ENCODE peak calls at places on chromosome 19, in five cellular contexts. One of them, this sample, is unnamed. For H3K9me3 and H3K4me1, the result is how much of the 10 kb centered on the place peaks cover.

GRCh38 chr19:34497112-34497805 is 15.7 kb downstream of the WTIP start:
- DNase-seq in upper lobe of left lung: no peak
- DNase-seq in Panc1: no peak
- DNase-seq in tibial nerve: no peak
- DNase-seq in left ventricle myocardium inferior: no peak
- DNase-seq in this sample: no peak

GRCh38 chr19:57648336-57649003 is 15.5 kb downstream of the ZNF211 start:
- DNase-seq in left ventricle myocardium inferior: no peak
- DNase-seq in upper lobe of left lung: no peak
- DNase-seq in tibial nerve: no peak
- DNase-seq in Panc1: no peak
- DNase-seq in this sample: no peak

GRCh38 chr19:48611872-48612271 is 3.0 kb downstream of the FAM83E start:
- DNase-seq in tibial nerve: no peak
- DNase-seq in left ventricle myocardium inferior: no peak
- DNase-seq in Panc1: no peak
- DNase-seq in upper lobe of left lung: peak
- DNase-seq in this sample: no peak

GRCh38 chr19:30668521-30669155 is 296.5 kb downstream of the ZNF536 start:
- DNase-seq in upper lobe of left lung: peak
- DNase-seq in Panc1: no peak
- DNase-seq in tibial nerve: no peak
- DNase-seq in left ventricle myocardium inferior: no peak
- DNase-seq in this sample: no peak

GRCh38 chr19:34180273-34180672 is 8.0 kb downstream of the LSM14A start:
- DNase-seq in tibial nerve: no peak
- DNase-seq in Panc1: no peak
- DNase-seq in left ventricle myocardium inferior: no peak
- DNase-seq in upper lobe of left lung: no peak
- DNase-seq in this sample: no peak

GRCh38 chr19:40605201-40605971 is 4.2 kb downstream of the LTBP4 start:
- DNase-seq in left ventricle myocardium inferior: peak
- DNase-seq in Panc1: no peak
- DNase-seq in upper lobe of left lung: peak
- DNase-seq in tibial nerve: peak
- DNase-seq in this sample: peak

GRCh38 chr19:42290523-42291436 is 11.2 kb upstream of the PRR19 start:
- DNase-seq in left ventricle myocardium inferior: no peak
- DNase-seq in upper lobe of left lung: peak
- DNase-seq in Panc1: no peak
- DNase-seq in tibial nerve: no peak
- DNase-seq in this sample: peak

GRCh38 chr19:16893686-16893990 is 4.8 kb downstream of the F2RL3 start:
- DNase-seq in Panc1: no peak
- DNase-seq in left ventricle myocardium inferior: no peak
- DNase-seq in upper lobe of left lung: peak
- DNase-seq in tibial nerve: no peak
- DNase-seq in this sample: no peak

GRCh38 chr19:30052122-30053075 is 110.4 kb downstream of the URI1 start:
- DNase-seq in upper lobe of left lung: no peak
- DNase-seq in left ventricle myocardium inferior: no peak
- DNase-seq in tibial nerve: no peak
- DNase-seq in Panc1: no peak
- DNase-seq in this sample: no peak

GRCh38 chr19:3785464-3785937 is 680 bp downstream of the MATK start:
- DNase-seq in tibial nerve: no peak
- DNase-seq in upper lobe of left lung: no peak
- DNase-seq in left ventricle myocardium inferior: no peak
- DNase-seq in Panc1: no peak
- DNase-seq in this sample: peak

GRCh38 chr19:41589371-41589770 is 13.4 kb downstream of the CEACAM21 start:
- DNase-seq in Panc1: no peak
- DNase-seq in left ventricle myocardium inferior: no peak
- DNase-seq in tibial nerve: no peak
- DNase-seq in upper lobe of left lung: no peak
- DNase-seq in this sample: no peak

GRCh38 chr19:18456279-18456678 is 18.3 kb upstream of the ISYNA1 start:
- DNase-seq in upper lobe of left lung: no peak
- DNase-seq in tibial nerve: no peak
- DNase-seq in left ventricle myocardium inferior: no peak
- DNase-seq in Panc1: no peak
- DNase-seq in this sample: no peak

GRCh38 chr19:7570761-7571160 is 24.9 kb upstream of the CAMSAP3 start:
- DNase-seq in tibial nerve: no peak
- DNase-seq in upper lobe of left lung: no peak
- DNase-seq in Panc1: no peak
- DNase-seq in left ventricle myocardium inferior: no peak
- DNase-seq in this sample: no peak

GRCh38 chr19:17718467-17718987 is 753 bp upstream of the MAP1S start:
- DNase-seq in Panc1: no peak
- DNase-seq in upper lobe of left lung: no peak
- DNase-seq in tibial nerve: no peak
- DNase-seq in left ventricle myocardium inferior: no peak
- DNase-seq in this sample: no peak

GRCh38 chr19:13162749-13163608 is 12.8 kb downstream of the IER2 start:
- DNase-seq in left ventricle myocardium inferior: peak
- DNase-seq in upper lobe of left lung: peak
- DNase-seq in tibial nerve: peak
- DNase-seq in Panc1: no peak
- DNase-seq in this sample: peak

GRCh38 chr19:15101479-15102082 is 5.6 kb upstream of the SYDE1 start:
- DNase-seq in upper lobe of left lung: no peak
- DNase-seq in left ventricle myocardium inferior: no peak
- DNase-seq in tibial nerve: no peak
- DNase-seq in Panc1: peak
- DNase-seq in this sample: peak

GRCh38 chr19:13795595-13796300 is 505 bp downstream of the ZSWIM4 start:
- DNase-seq in upper lobe of left lung: no peak
- DNase-seq in Panc1: no peak
- DNase-seq in tibial nerve: no peak
- DNase-seq in left ventricle myocardium inferior: no peak
- DNase-seq in this sample: no peak

GRCh38 chr19:12015015-12015752 is 20.3 kb downstream of the ZNF433 start:
- DNase-seq in left ventricle myocardium inferior: no peak
- DNase-seq in tibial nerve: no peak
- DNase-seq in Panc1: no peak
- DNase-seq in upper lobe of left lung: no peak
- DNase-seq in this sample: no peak

GRCh38 chr19:12015753-12016116 is 19.7 kb downstream of the ZNF433 start:
- DNase-seq in Panc1: no peak
- DNase-seq in upper lobe of left lung: no peak
- DNase-seq in tibial nerve: no peak
- DNase-seq in left ventricle myocardium inferior: no peak
- DNase-seq in this sample: no peak
- H3K9me3 ChIP-seq in Panc1: under half
- H3K9me3 ChIP-seq in upper lobe of left lung: half or more
- H3K9me3 ChIP-seq in tibial nerve: under half
- H3K9me3 ChIP-seq in left ventricle myocardium inferior: half or more
- H3K9me3 ChIP-seq in this sample: under half

DNA sequence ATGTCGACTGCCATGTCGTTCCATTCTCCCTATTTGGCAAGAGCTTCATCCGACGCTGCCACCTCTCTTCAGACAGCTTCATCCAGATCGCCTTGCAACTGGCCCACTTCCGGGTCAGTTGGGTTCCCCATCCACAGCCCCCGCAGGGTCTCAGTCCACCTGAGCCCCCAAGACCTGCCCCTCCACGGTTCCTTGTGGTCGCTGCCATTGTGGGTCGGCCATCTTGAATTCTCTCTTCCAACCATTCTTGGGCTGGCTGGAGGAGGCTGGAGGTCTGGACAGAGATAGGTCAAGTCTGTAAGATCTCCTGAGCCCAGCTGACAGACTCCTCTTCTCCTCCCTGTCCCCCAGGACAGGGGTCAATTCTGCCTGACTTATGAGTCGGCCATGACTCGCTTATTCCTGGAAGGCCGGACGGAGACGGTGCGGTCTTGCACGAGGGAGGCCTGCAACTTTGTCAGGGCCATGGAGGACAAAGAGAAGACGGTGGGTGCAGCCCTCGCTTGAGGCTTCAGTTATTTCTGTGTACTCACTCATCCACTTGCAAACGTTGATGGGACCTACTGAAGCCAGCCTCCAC is 19.5 kb downstream of the CPT1C start:
- DNase-seq in upper lobe of left lung: no peak
- DNase-seq in Panc1: no peak
- DNase-seq in tibial nerve: no peak
- DNase-seq in left ventricle myocardium inferior: no peak
- DNase-seq in this sample: no peak
- H3K27ac ChIP-seq in upper lobe of left lung: no peak
- H3K27ac ChIP-seq in Panc1: no peak
- H3K27ac ChIP-seq in tibial nerve: no peak
- H3K27ac ChIP-seq in left ventricle myocardium inferior: no peak
- H3K27ac ChIP-seq in this sample: no peak

GRCh38 chr19:46350758-46351159 is 3.9 kb downstream of the PPP5C start:
- DNase-seq in Panc1: no peak
- DNase-seq in left ventricle myocardium inferior: no peak
- DNase-seq in tibial nerve: no peak
- DNase-seq in upper lobe of left lung: no peak
- DNase-seq in this sample: no peak
- H3K4me1 ChIP-seq in Panc1: under half
- H3K4me1 ChIP-seq in left ventricle myocardium inferior: half or more
- H3K4me1 ChIP-seq in tibial nerve: under half
- H3K4me1 ChIP-seq in upper lobe of left lung: under half
- H3K4me1 ChIP-seq in this sample: half or more

GRCh38 chr19:56423985-56424353 is 19.8 kb downstream of the ZNF583 start:
- DNase-seq in left ventricle myocardium inferior: no peak
- DNase-seq in tibial nerve: no peak
- DNase-seq in upper lobe of left lung: no peak
- DNase-seq in Panc1: no peak
- DNase-seq in this sample: no peak
- H3K9me3 ChIP-seq in left ventricle myocardium inferior: half or more
- H3K9me3 ChIP-seq in tibial nerve: half or more
- H3K9me3 ChIP-seq in upper lobe of left lung: half or more
- H3K9me3 ChIP-seq in Panc1: half or more
- H3K9me3 ChIP-seq in this sample: half or more

GRCh38 chr19:19517235-19517619 is 1.2 kb downstream of the NDUFA13 start:
- DNase-seq in upper lobe of left lung: no peak
- DNase-seq in left ventricle myocardium inferior: no peak
- DNase-seq in tibial nerve: no peak
- DNase-seq in Panc1: no peak
- DNase-seq in this sample: no peak
- H3K27ac ChIP-seq in upper lobe of left lung: no peak
- H3K27ac ChIP-seq in left ventricle myocardium inferior: no peak
- H3K27ac ChIP-seq in tibial nerve: no peak
- H3K27ac ChIP-seq in Panc1: peak
- H3K27ac ChIP-seq in this sample: no peak

GRCh38 chr19:46032597-46033025 is 8.2 kb downstream of the IGFL4 start:
- DNase-seq in upper lobe of left lung: no peak
- DNase-seq in left ventricle myocardium inferior: no peak
- DNase-seq in tibial nerve: no peak
- DNase-seq in Panc1: no peak
- DNase-seq in this sample: no peak
- H3K4me1 ChIP-seq in upper lobe of left lung: under half
- H3K4me1 ChIP-seq in left ventricle myocardium inferior: under half
- H3K4me1 ChIP-seq in tibial nerve: under half
- H3K4me1 ChIP-seq in Panc1: under half
- H3K4me1 ChIP-seq in this sample: under half

This sample was measured in CD8-positive, alpha-beta memory T cell.